ENCODE peak calls at places on chromosomes 4 and X, in ten cellular contexts. One of them, this sample, is unnamed.

GRCh38 chrX:124211312-124211942 is 121.0 kb upstream of the TEX13D start:
- DNase-seq in MV-4-11: peak
- DNase-seq in coronary artery: no peak
- DNase-seq in putamen: no peak
- DNase-seq in left cardiac atrium: no peak
- DNase-seq in EH: peak
- DNase-seq in ACHN: peak
- DNase-seq in NCI-H1436: peak
- DNase-seq in brain microvascular endothelial cell: no peak
- DNase-seq in non-pigmented ciliary epithelial cell: no peak
- DNase-seq in this sample: peak

GRCh38 chr4:38166768-38167167 is 206.6 kb downstream of the PTTG2 start:
- DNase-seq in MV-4-11: peak
- DNase-seq in coronary artery: no peak
- DNase-seq in putamen: peak
- DNase-seq in left cardiac atrium: no peak
- DNase-seq in EH: no peak
- DNase-seq in ACHN: no peak
- DNase-seq in NCI-H1436: no peak
- DNase-seq in brain microvascular endothelial cell: no peak
- DNase-seq in non-pigmented ciliary epithelial cell: no peak
- DNase-seq in this sample: no peak

GRCh38 chr4:40621592-40622512 is 7.8 kb downstream of the RBM47 start:
- DNase-seq in MV-4-11: peak
- DNase-seq in coronary artery: no peak
- DNase-seq in putamen: no peak
- DNase-seq in left cardiac atrium: peak
- DNase-seq in EH: peak
- DNase-seq in ACHN: peak
- DNase-seq in NCI-H1436: peak
- DNase-seq in brain microvascular endothelial cell: peak
- DNase-seq in non-pigmented ciliary epithelial cell: peak
- DNase-seq in this sample: peak

GRCh38 chr4:152090543-152090942 is 329.7 kb upstream of the GATB start:
- DNase-seq in MV-4-11: peak
- DNase-seq in coronary artery: no peak
- DNase-seq in putamen: no peak
- DNase-seq in left cardiac atrium: no peak
- DNase-seq in EH: peak
- DNase-seq in ACHN: no peak
- DNase-seq in NCI-H1436: no peak
- DNase-seq in brain microvascular endothelial cell: no peak
- DNase-seq in non-pigmented ciliary epithelial cell: peak
- DNase-seq in this sample: no peak

GRCh38 chr4:115780268-115780667 is 666.8 kb upstream of the NDST4 start:
- DNase-seq in MV-4-11: no peak
- DNase-seq in coronary artery: no peak
- DNase-seq in putamen: no peak
- DNase-seq in left cardiac atrium: no peak
- DNase-seq in EH: no peak
- DNase-seq in ACHN: no peak
- DNase-seq in NCI-H1436: no peak
- DNase-seq in brain microvascular endothelial cell: no peak
- DNase-seq in non-pigmented ciliary epithelial cell: no peak
- DNase-seq in this sample: no peak

GRCh38 chr4:25712611-25713010 is 57.0 kb downstream of the SLC34A2 start:
- DNase-seq in MV-4-11: no peak
- DNase-seq in coronary artery: no peak
- DNase-seq in putamen: no peak
- DNase-seq in left cardiac atrium: no peak
- DNase-seq in EH: no peak
- DNase-seq in ACHN: no peak
- DNase-seq in NCI-H1436: no peak
- DNase-seq in brain microvascular endothelial cell: no peak
- DNase-seq in non-pigmented ciliary epithelial cell: no peak
- DNase-seq in this sample: no peak

GRCh38 chrX:68238568-68238967 is 194.7 kb downstream of the OPHN1 start:
- DNase-seq in MV-4-11: no peak
- DNase-seq in coronary artery: no peak
- DNase-seq in putamen: no peak
- DNase-seq in left cardiac atrium: no peak
- DNase-seq in EH: no peak
- DNase-seq in ACHN: peak
- DNase-seq in NCI-H1436: no peak
- DNase-seq in brain microvascular endothelial cell: no peak
- DNase-seq in non-pigmented ciliary epithelial cell: no peak
- DNase-seq in this sample: peak

GRCh38 chr4:110667670-110668069 is 44.8 kb upstream of the PITX2 start:
- DNase-seq in MV-4-11: no peak
- DNase-seq in coronary artery: no peak
- DNase-seq in putamen: no peak
- DNase-seq in left cardiac atrium: no peak
- DNase-seq in EH: no peak
- DNase-seq in ACHN: no peak
- DNase-seq in NCI-H1436: no peak
- DNase-seq in brain microvascular endothelial cell: no peak
- DNase-seq in non-pigmented ciliary epithelial cell: no peak
- DNase-seq in this sample: peak

GRCh38 chr4:54913751-54914526 is 211.5 kb downstream of the KDR start:
- DNase-seq in MV-4-11: no peak
- DNase-seq in coronary artery: no peak
- DNase-seq in putamen: peak
- DNase-seq in left cardiac atrium: peak
- DNase-seq in EH: peak
- DNase-seq in ACHN: no peak
- DNase-seq in NCI-H1436: no peak
- DNase-seq in brain microvascular endothelial cell: no peak
- DNase-seq in non-pigmented ciliary epithelial cell: no peak
- DNase-seq in this sample: no peak

GRCh38 chr4:72302981-72303704 is 265.9 kb downstream of the ADAMTS3 start:
- DNase-seq in MV-4-11: peak
- DNase-seq in coronary artery: no peak
- DNase-seq in putamen: peak
- DNase-seq in left cardiac atrium: no peak
- DNase-seq in EH: peak
- DNase-seq in ACHN: peak
- DNase-seq in NCI-H1436: peak
- DNase-seq in brain microvascular endothelial cell: peak
- DNase-seq in non-pigmented ciliary epithelial cell: no peak
- DNase-seq in this sample: peak

GRCh38 chrX:139554991-139555675 is 24.6 kb downstream of the F9 start:
- DNase-seq in MV-4-11: no peak
- DNase-seq in coronary artery: no peak
- DNase-seq in putamen: no peak
- DNase-seq in left cardiac atrium: no peak
- DNase-seq in EH: no peak
- DNase-seq in ACHN: no peak
- DNase-seq in NCI-H1436: no peak
- DNase-seq in brain microvascular endothelial cell: no peak
- DNase-seq in non-pigmented ciliary epithelial cell: no peak
- DNase-seq in this sample: no peak

GRCh38 chr4:14575919-14576318 is 426.4 kb upstream of the CPEB2 start:
- DNase-seq in MV-4-11: no peak
- DNase-seq in coronary artery: no peak
- DNase-seq in putamen: no peak
- DNase-seq in left cardiac atrium: no peak
- DNase-seq in EH: no peak
- DNase-seq in ACHN: no peak
- DNase-seq in NCI-H1436: no peak
- DNase-seq in brain microvascular endothelial cell: no peak
- DNase-seq in non-pigmented ciliary epithelial cell: no peak
- DNase-seq in this sample: no peak

GRCh38 chr4:147950261-147950660 is 218.4 kb downstream of the ARHGAP10 start:
- DNase-seq in MV-4-11: no peak
- DNase-seq in coronary artery: no peak
- DNase-seq in putamen: no peak
- DNase-seq in left cardiac atrium: no peak
- DNase-seq in EH: no peak
- DNase-seq in ACHN: no peak
- DNase-seq in NCI-H1436: no peak
- DNase-seq in brain microvascular endothelial cell: no peak
- DNase-seq in non-pigmented ciliary epithelial cell: no peak
- DNase-seq in this sample: no peak

GRCh38 chrX:96846841-96847240 is 36.9 kb upstream of the RPA4 start:
- DNase-seq in MV-4-11: no peak
- DNase-seq in coronary artery: no peak
- DNase-seq in putamen: no peak
- DNase-seq in left cardiac atrium: no peak
- DNase-seq in EH: no peak
- DNase-seq in ACHN: no peak
- DNase-seq in NCI-H1436: no peak
- DNase-seq in brain microvascular endothelial cell: no peak
- DNase-seq in non-pigmented ciliary epithelial cell: no peak
- DNase-seq in this sample: no peak

GRCh38 chrX:124421898-124422622 is 75.7 kb downstream of the SH2D1A start:
- DNase-seq in MV-4-11: no peak
- DNase-seq in coronary artery: no peak
- DNase-seq in putamen: no peak
- DNase-seq in left cardiac atrium: no peak
- DNase-seq in EH: no peak
- DNase-seq in ACHN: no peak
- DNase-seq in NCI-H1436: no peak
- DNase-seq in brain microvascular endothelial cell: no peak
- DNase-seq in non-pigmented ciliary epithelial cell: peak
- DNase-seq in this sample: no peak